ENCODE peak calls at places on chromosomes 2 and 18, in six cellular contexts. A, C, G, J, D and F are unnamed samples.

GRCh38 chr18:77000527-77000926 is 132.1 kb downstream of the MBP start:
- DNase-seq in A (peak), C (peak), G (peak), J (no peak), D (peak), F (peak)

GRCh38 chr2:46117379-46117778 is 179.8 kb upstream of the EPAS1 start:
- DNase-seq in A (no peak), C (no peak), G (no peak), J (no peak), D (no peak), F (no peak)

GRCh38 chr2:235518317-235519090 is 24.7 kb downstream of the AGAP1 start:
- DNase-seq in A (no peak), C (no peak), G (no peak), J (no peak), D (no peak), F (no peak)

GRCh38 chr2:48131503-48132293 is 225.4 kb upstream of the FBXO11 start:
- DNase-seq in A (no peak), C (no peak), G (no peak), J (peak), D (no peak), F (no peak)

GRCh38 chr2:189466656-189467055 is 25.4 kb downstream of the WDR75 start:
- DNase-seq in A (peak), C (no peak), G (no peak), J (peak), D (no peak), F (no peak)

GRCh38 chr2:130808482-130809268 is 28.0 kb upstream of the ARHGEF4 start:
- DNase-seq in A (no peak), C (no peak), G (no peak), J (no peak), D (no peak), F (no peak)

GRCh38 chr2:108594132-108594981 is 60.1 kb downstream of the LIMS1 start:
- DNase-seq in A (no peak), C (no peak), G (no peak), J (no peak), D (peak), F (no peak)

GRCh38 chr2:81266106-81266505 is 961.6 kb upstream of the LRRTM1 start:
- DNase-seq in A (peak), C (peak), G (no peak), J (no peak), D (no peak), F (no peak)

GRCh38 chr2:217074576-217075224 is 214.8 kb upstream of the TNP1 start:
- DNase-seq in A (no peak), C (no peak), G (no peak), J (no peak), D (no peak), F (no peak)

GRCh38 chr18:58584219-58585127 is 44.4 kb downstream of the ALPK2 start:
- DNase-seq in A (no peak), C (no peak), G (no peak), J (no peak), D (no peak), F (no peak)

GRCh38 chr2:223093436-223093839 is 41.4 kb downstream of the KCNE4 start:
- DNase-seq in A (no peak), C (peak), G (no peak), J (no peak), D (no peak), F (no peak)

GRCh38 chr2:69704446-69704845 is 37.5 kb upstream of the ANXA4 start:
- DNase-seq in A (no peak), C (no peak), G (no peak), J (no peak), D (no peak), F (no peak)

GRCh38 chr2:61368687-61369665 is 101.9 kb downstream of the USP34 start:
- DNase-seq in A (no peak), C (no peak), G (no peak), J (no peak), D (peak), F (peak)

GRCh38 chr2:209501579-209501978 is 77.7 kb downstream of the MAP2 start:
- DNase-seq in A (no peak), C (no peak), G (no peak), J (no peak), D (no peak), F (no peak)

GRCh38 chr18:51211552-51211951 is 14.1 kb upstream of the MEX3C start:
- DNase-seq in A (no peak), C (no peak), G (peak), J (no peak), D (peak), F (peak)

GRCh38 chr2:9164112-9164608 is 42.5 kb upstream of the ASAP2 start:
- DNase-seq in A (no peak), C (no peak), G (no peak), J (no peak), D (no peak), F (no peak)

GRCh38 chr2:77087987-77088414 is 434.2 kb downstream of the LRRTM4 start:
- DNase-seq in A (no peak), C (peak), G (no peak), J (no peak), D (no peak), F (no peak)

GRCh38 chr2:191478754-191479679 is 198.9 kb upstream of the NABP1 start:
- DNase-seq in A (peak), C (no peak), G (no peak), J (peak), D (no peak), F (no peak)

GRCh38 chr2:85843543-85843942 is 45.2 kb downstream of the ST3GAL5 start:
- DNase-seq in A (no peak), C (peak), G (peak), J (no peak), D (peak), F (no peak)

GRCh38 chr2:188808921-188809320 is 165.3 kb upstream of the COL3A1 start:
- DNase-seq in A (no peak), C (no peak), G (no peak), J (no peak), D (no peak), F (no peak)